ENCODE peak calls at places on chromosomes 4 and X, in ten cellular contexts. J, I, F, L, D, S, C, U, H and G are unnamed samples.

GRCh38 chr4:141425124-141425523 is 204.4 kb downstream of the ZNF330 start:
- DNase-seq in C (peak; percentile 54), S (no peak), I (peak; percentile 14), H (no peak), D (peak; percentile 88), F (no peak), U (peak; percentile 92), L (peak; percentile 64), J (no peak), G (no peak)

GRCh38 chr4:59936566-59936965 is 1263.6 kb upstream of the ADGRL3 start:
- DNase-seq in U (no peak), J (no peak), I (no peak), D (no peak), C (no peak), F (no peak), S (no peak), H (no peak), L (no peak), G (no peak)

GRCh38 chr4:121900132-121900983 is 30.1 kb upstream of the BBS7 start:
- DNase-seq in H (no peak), I (peak; percentile 55), S (peak; percentile 8), U (peak; percentile 66), L (peak; percentile 17), J (peak; percentile 42), F (peak; percentile 44), D (peak; percentile 18), C (peak; percentile 55), G (peak; percentile 25)

GRCh38 chrX:3638280-3638873 is 75.1 kb downstream of the PRKX start:
- DNase-seq in I (peak; percentile 20), D (peak; percentile 20), L (no peak), F (peak; percentile 17), S (no peak), C (peak; percentile 15), H (no peak), U (peak; percentile 44), J (no peak), G (no peak)

GRCh38 chr4:37666625-37667071 is 19.5 kb downstream of the RELL1 start:
- DNase-seq in I (peak; percentile 82), D (peak; percentile 91), J (no peak), F (peak; percentile 10), L (peak; percentile 72), S (no peak), C (peak; percentile 98), U (peak; percentile 91), H (no peak), G (peak; percentile 64)

GRCh38 chr4:152927737-152928136 is 8.4 kb upstream of the FHDC1 start:
- DNase-seq in D (no peak), S (no peak), F (no peak), U (no peak), C (no peak), L (no peak), I (no peak), J (no peak), H (no peak), G (no peak)

GRCh38 chr4:57575465-57575864 is 465.3 kb upstream of the IGFBP7 start:
- DNase-seq in H (no peak), J (no peak), C (no peak), S (no peak), D (no peak), U (no peak), F (no peak), I (no peak), L (no peak), G (no peak)

GRCh38 chrX:120797201-120797938 is 78.3 kb downstream of the CT47B1 start:
- DNase-seq in F (no peak), U (no peak), J (no peak), S (no peak), H (no peak), D (peak; percentile 37), I (no peak), L (no peak), C (peak; percentile 21), G (no peak)

GRCh38 chrX:13077168-13077567 is 32.7 kb upstream of the FAM9C start:
- DNase-seq in U (peak; percentile 50), C (no peak), S (no peak), L (no peak), H (no peak), J (no peak), I (no peak), D (no peak), F (peak; percentile 5), G (no peak)

GRCh38 chrX:79107891-79108718 is 36.4 kb upstream of the GPR174 start:
- DNase-seq in C (no peak), L (no peak), S (no peak), J (no peak), D (no peak), H (no peak), I (no peak), F (no peak), U (no peak), G (no peak)

GRCh38 chr4:122798101-122798500 is 28.5 kb upstream of the FGF2 start:
- DNase-seq in C (peak; percentile 84), U (peak; percentile 98), D (peak; percentile 89), H (peak; percentile 39), L (peak; percentile 85), S (no peak), J (no peak), I (peak; percentile 94), F (no peak), G (peak; percentile 29)

GRCh38 chrX:48937065-48937907 is 18.5 kb upstream of the PIM2 start:
- DNase-seq in J (peak; percentile 77), H (peak; percentile 52), F (peak; percentile 78), D (peak; percentile 26), U (peak; percentile 69), I (no peak), C (no peak), L (no peak), S (no peak), G (no peak)

GRCh38 chr4:24434193-24434728 is 150.1 kb downstream of the DHX15 start:
- DNase-seq in C (no peak), D (no peak), L (no peak), F (no peak), S (no peak), I (no peak), H (no peak), U (no peak), J (no peak), G (no peak)

GRCh38 chr4:58849026-58849425 is 1738.8 kb upstream of the IGFBP7 start:
- DNase-seq in S (no peak), D (no peak), U (no peak), I (no peak), F (no peak), J (no peak), L (no peak), H (no peak), C (no peak), G (no peak)